ENCODE peak calls at places on chromosomes 6 and 20, in nine cellular contexts. A is glomerular endothelial cell, G is neural progenitor cell, C is pancreas, K is LNCaP clone FGC, Y is left kidney, R is left cardiac atrium, P is progenitor cell of endocrine pancreas, Q is iPS-NIHi11. D is an unnamed sample.

GRCh38 chr20:11697055-11697454 is 220.6 kb upstream of the BTBD3 start:
- DNase-seq in A (no peak), G (no peak), C (no peak), K (no peak), Y (no peak), R (no peak), P (no peak), Q (no peak), D (no peak)

GRCh38 chr6:43797919-43798318 is 27.9 kb downstream of the VEGFA start:
- DNase-seq in A (no peak), G (no peak), C (no peak), K (no peak), Y (no peak), R (peak; percentile 16), P (no peak), Q (no peak), D (no peak)

GRCh38 chr6:158356586-158357546 is 44.6 kb downstream of the TULP4 start:
- DNase-seq in A (no peak), G (no peak), C (no peak), K (no peak), Y (peak; percentile 17), R (no peak), P (no peak), Q (no peak), D (no peak)

GRCh38 chr20:35601990-35602389 is 13.6 kb upstream of the SPAG4 start:
- DNase-seq in A (no peak), G (no peak), C (no peak), K (no peak), Y (no peak), R (no peak), P (no peak), Q (no peak), D (no peak)

GRCh38 chr6:11766589-11767450 is 11.8 kb downstream of the ADTRP start:
- DNase-seq in A (peak; percentile 91), G (no peak), C (no peak), K (no peak), Y (no peak), R (no peak), P (no peak), Q (no peak), D (no peak)

GRCh38 chr6:109093732-109094131 is 914 bp downstream of the SESN1 start:
- DNase-seq in A (no peak), G (peak; percentile 9), C (no peak), K (no peak), Y (peak; percentile 36), R (no peak), P (no peak), Q (no peak), D (no peak)

GRCh38 chr6:30749554-30750378 is 5.4 kb upstream of the IER3 start:
- DNase-seq in A (no peak), G (no peak), C (peak; percentile 77), K (no peak), Y (peak; percentile 48), R (no peak), P (peak; percentile 36), Q (no peak), D (no peak)

GRCh38 chr6:106511274-106512047 is 117.8 kb downstream of the RTN4IP1 start:
- DNase-seq in A (no peak), G (peak; percentile 63), C (peak; percentile 71), K (no peak), Y (peak; percentile 80), R (peak; percentile 25), P (no peak), Q (peak; percentile 24), D (peak; percentile 45)

GRCh38 chr6:29943053-29943966 is 978 bp downstream of the HLA-A start:
- DNase-seq in A (no peak), G (no peak), C (peak; percentile 57), K (no peak), Y (no peak), R (no peak), P (no peak), Q (no peak), D (no peak)

GRCh38 chr20:2197166-2197565 is 95.5 kb downstream of the STK35 start:
- DNase-seq in A (no peak), G (no peak), C (no peak), K (no peak), Y (no peak), R (no peak), P (no peak), Q (no peak), D (no peak)

GRCh38 chr6:6858533-6858982 is 249.2 kb upstream of the RREB1 start:
- DNase-seq in A (no peak), G (no peak), C (no peak), K (no peak), Y (no peak), R (no peak), P (no peak), Q (no peak), D (no peak)

GRCh38 chr6:34459899-34460593 is 5.8 kb upstream of the PACSIN1 start:
- DNase-seq in A (peak; percentile 31), G (peak; percentile 77), C (no peak), K (no peak), Y (peak; percentile 68), R (no peak), P (no peak), Q (peak; percentile 72), D (peak; percentile 57)

GRCh38 chr6:7628479-7628878 is 38.5 kb downstream of the SNRNP48 start:
- DNase-seq in A (no peak), G (no peak), C (no peak), K (no peak), Y (no peak), R (no peak), P (no peak), Q (no peak), D (no peak)

GRCh38 chr20:10447028-10447427 is 11.9 kb downstream of the SLX4IP start:
- DNase-seq in A (no peak), G (no peak), C (no peak), K (peak; percentile 40), Y (no peak), R (no peak), P (no peak), Q (peak; percentile 24), D (peak; percentile 26)

GRCh38 chr6:81487489-81487888 is 265.0 kb downstream of the TENT5A start:
- DNase-seq in A (peak; percentile 4), G (no peak), C (peak; percentile 34), K (peak; percentile 13), Y (peak; percentile 15), R (peak; percentile 52), P (no peak), Q (peak; percentile 9), D (no peak)

GRCh38 chr6:136236491-136237293 is 13.4 kb downstream of the MTFR2 start:
- DNase-seq in A (no peak), G (peak; percentile 14), C (no peak), K (no peak), Y (no peak), R (no peak), P (no peak), Q (no peak), D (no peak)

GRCh38 chr6:112833546-112834215 is 486.6 kb downstream of the RFPL4B start:
- DNase-seq in A (no peak), G (no peak), C (no peak), K (no peak), Y (peak; percentile 11), R (no peak), P (no peak), Q (peak; percentile 5), D (no peak)

GRCh38 chr6:169647637-169648036 is 54.2 kb downstream of the WDR27 start:
- DNase-seq in A (no peak), G (no peak), C (no peak), K (no peak), Y (no peak), R (no peak), P (no peak), Q (no peak), D (no peak)

GRCh38 chr20:62181808-62182207 is 1.0 kb upstream of the MTG2 start:
- DNase-seq in A (no peak), G (no peak), C (no peak), K (no peak), Y (no peak), R (no peak), P (no peak), Q (no peak), D (peak; percentile 41)

GRCh38 chr20:37442547-37442946 is 78.5 kb upstream of the NNAT start:
- DNase-seq in A (no peak), G (no peak), C (no peak), K (no peak), Y (no peak), R (no peak), P (no peak), Q (no peak), D (no peak)

GRCh38 chr6:1849686-1850580 is 240.2 kb downstream of the FOXC1 start:
- DNase-seq in A (no peak), G (no peak), C (no peak), K (no peak), Y (peak; percentile 42), R (no peak), P (no peak), Q (no peak), D (no peak)

GRCh38 chr20:5835234-5835845 is 85.1 kb downstream of the SHLD1 start:
- DNase-seq in A (peak; percentile 27), G (no peak), C (peak; percentile 59), K (peak; percentile 4), Y (peak; percentile 33), R (peak; percentile 41), P (no peak), Q (no peak), D (no peak)

GRCh38 chr20:16538779-16539178 is 34.5 kb downstream of the KIF16B start:
- DNase-seq in A (no peak), G (no peak), C (no peak), K (no peak), Y (no peak), R (no peak), P (no peak), Q (no peak), D (no peak)

GRCh38 chr6:165725201-165725600 is 62.2 kb upstream of the PDE10A start:
- DNase-seq in A (no peak), G (no peak), C (no peak), K (no peak), Y (no peak), R (no peak), P (no peak), Q (peak; percentile 41), D (no peak)

GRCh38 chr6:116476021-116476678 is 15.0 kb downstream of the CALHM6 start:
- DNase-seq in A (no peak), G (no peak), C (no peak), K (no peak), Y (peak; percentile 9), R (no peak), P (no peak), Q (no peak), D (no peak)

GRCh38 chr6:123022980-123023379 is 26.9 kb downstream of the CLVS2 start:
- DNase-seq in A (no peak), G (peak; percentile 57), C (no peak), K (no peak), Y (peak; percentile 78), R (no peak), P (peak; percentile 18), Q (peak; percentile 39), D (peak; percentile 9)

GRCh38 chr6:52126231-52126630 is 38.8 kb upstream of the PKHD1 start:
- DNase-seq in A (no peak), G (no peak), C (no peak), K (no peak), Y (no peak), R (no peak), P (no peak), Q (no peak), D (no peak)

GRCh38 chr6:15244605-15245360 is 1.1 kb upstream of the JARID2 start:
- DNase-seq in A (no peak), G (peak; percentile 90), C (peak; percentile 83), K (no peak), Y (peak; percentile 90), R (peak; percentile 89), P (peak; percentile 50), Q (peak; percentile 52), D (peak; percentile 34)

GRCh38 chr6:121647905-121648304 is 212.5 kb downstream of the GJA1 start:
- DNase-seq in A (peak; percentile 63), G (no peak), C (no peak), K (no peak), Y (peak; percentile 11), R (no peak), P (no peak), Q (no peak), D (no peak)

GRCh38 chr6:39892490-39893129 is 41.7 kb downstream of the MOCS1 start:
- DNase-seq in A (no peak), G (peak; percentile 72), C (peak; percentile 82), K (no peak), Y (peak; percentile 79), R (peak; percentile 76), P (peak; percentile 60), Q (peak; percentile 84), D (peak; percentile 49)

GRCh38 chr6:111759836-111760785 is 113.1 kb downstream of the FYN start:
- DNase-seq in A (no peak), G (peak; percentile 45), C (no peak), K (no peak), Y (peak; percentile 43), R (no peak), P (no peak), Q (no peak), D (no peak)

D was measured in HAP-1.